ENCODE peak calls at places on chromosomes 5 and 9, in eight cellular contexts. U is RWPE1; T is thoracic aorta; G is CD4-positive, alpha-beta T cell; F is GM12864; E is GM13977; P is dorsolateral prefrontal cortex; I is HFFc6. V is an unnamed sample.

GRCh38 chr9:75482566-75482965 is 394.3 kb downstream of the OSTF1 start:
- DNase-seq in U (no peak), T (no peak), G (no peak), F (no peak), E (no peak), P (no peak), I (no peak), V (no peak)

GRCh38 chr5:54807421-54807820 is 178.0 kb downstream of the ESM1 start:
- DNase-seq in U (peak), T (no peak), G (no peak), F (no peak), E (no peak), P (no peak), I (peak), V (no peak)

GRCh38 chr5:5490774-5491347 is 68.4 kb downstream of the ICE1 start:
- DNase-seq in U (no peak), T (no peak), G (no peak), F (no peak), E (no peak), P (no peak), I (no peak), V (no peak)

GRCh38 chr9:111356567-111357244 is 26.7 kb upstream of the OR2K2 start:
- DNase-seq in U (peak), T (no peak), G (no peak), F (no peak), E (no peak), P (no peak), I (peak), V (peak)

GRCh38 chr9:136725612-136726011 is 13.2 kb downstream of the DIPK1B start:
- DNase-seq in U (peak), T (no peak), G (no peak), F (no peak), E (no peak), P (no peak), I (no peak), V (no peak)

GRCh38 chr5:78405820-78406750 is 45.7 kb downstream of the SCAMP1 start:
- DNase-seq in U (peak), T (no peak), G (no peak), F (peak), E (no peak), P (no peak), I (peak), V (peak)

GRCh38 chr9:121774715-121775613 is 123.5 kb downstream of the DAB2IP start:
- DNase-seq in U (no peak), T (no peak), G (no peak), F (no peak), E (no peak), P (peak), I (no peak), V (no peak)

GRCh38 chr5:90689064-90689463 is 130.5 kb downstream of the ADGRV1 start:
- DNase-seq in U (no peak), T (no peak), G (no peak), F (no peak), E (no peak), P (no peak), I (no peak), V (no peak)

GRCh38 chr5:153636713-153637112 is 146.2 kb downstream of the GRIA1 start:
- DNase-seq in U (no peak), T (no peak), G (no peak), F (no peak), E (no peak), P (no peak), I (no peak), V (no peak)

GRCh38 chr9:21927752-21928151 is 66.4 kb downstream of the CDKN2A start:
- DNase-seq in U (no peak), T (no peak), G (no peak), F (no peak), E (no peak), P (no peak), I (no peak), V (no peak)

GRCh38 chr9:129419382-129419899 is 201.5 kb downstream of the C9orf50 start:
- DNase-seq in U (no peak), T (no peak), G (no peak), F (no peak), E (no peak), P (no peak), I (no peak), V (no peak)

GRCh38 chr5:179867079-179867465 is 8.5 kb upstream of the MRNIP start:
- DNase-seq in U (no peak), T (no peak), G (no peak), F (no peak), E (no peak), P (no peak), I (no peak), V (no peak)
- TF ChIP-seq CTCF in U (no peak), T (no peak), G (no peak), F (no peak), E (no peak), P (no peak), I (no peak), V (no peak)

GRCh38 chr9:35366627-35367026 is 123.3 kb upstream of the RUSC2 start:
- DNase-seq in U (no peak), T (no peak), G (no peak), F (no peak), E (no peak), P (no peak), I (no peak), V (no peak)
- TF ChIP-seq CTCF in U (no peak), T (no peak), G (no peak), F (no peak), E (no peak), P (no peak), I (no peak), V (no peak)

GRCh38 chr5:82107277-82107676 is 135.5 kb downstream of the ATG10 start:
- DNase-seq in U (peak), T (no peak), G (no peak), F (no peak), E (no peak), P (no peak), I (peak), V (no peak)
- TF ChIP-seq CTCF in U (peak), T (no peak), G (no peak), F (peak), E (peak), P (peak), I (peak), V (peak)

GRCh38 chr5:66498791-66499207 is 97.4 kb upstream of the MAST4 start:
- DNase-seq in U (peak), T (no peak), G (no peak), F (no peak), E (peak), P (no peak), I (no peak), V (peak)

DNA sequence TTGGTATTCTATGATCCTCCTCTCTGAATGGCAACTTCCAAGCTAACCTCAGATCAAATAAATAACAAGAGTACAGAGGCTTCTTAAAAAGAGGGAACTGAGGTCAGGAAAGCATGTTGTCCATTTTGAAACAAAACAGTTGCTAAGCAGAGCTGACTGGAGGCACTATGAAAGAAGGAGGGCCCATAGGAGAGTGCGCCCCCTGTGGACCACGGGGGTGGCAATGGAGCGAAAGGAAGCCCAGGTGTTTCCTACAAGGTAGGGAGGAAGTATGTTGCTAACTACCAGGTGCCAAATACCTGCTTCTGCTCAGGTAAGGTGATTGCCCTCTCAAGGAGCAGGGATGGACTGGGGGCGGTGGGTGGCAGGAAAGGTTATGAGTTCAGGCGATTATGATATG is 101.8 kb upstream of the MAST4 start:
- DNase-seq in U (no peak), T (no peak), G (no peak), F (no peak), E (peak), P (no peak), I (no peak), V (peak)
- TF ChIP-seq CTCF in U (no peak), T (no peak), G (no peak), F (peak), E (peak), P (no peak), I (no peak), V (no peak)

DNA sequence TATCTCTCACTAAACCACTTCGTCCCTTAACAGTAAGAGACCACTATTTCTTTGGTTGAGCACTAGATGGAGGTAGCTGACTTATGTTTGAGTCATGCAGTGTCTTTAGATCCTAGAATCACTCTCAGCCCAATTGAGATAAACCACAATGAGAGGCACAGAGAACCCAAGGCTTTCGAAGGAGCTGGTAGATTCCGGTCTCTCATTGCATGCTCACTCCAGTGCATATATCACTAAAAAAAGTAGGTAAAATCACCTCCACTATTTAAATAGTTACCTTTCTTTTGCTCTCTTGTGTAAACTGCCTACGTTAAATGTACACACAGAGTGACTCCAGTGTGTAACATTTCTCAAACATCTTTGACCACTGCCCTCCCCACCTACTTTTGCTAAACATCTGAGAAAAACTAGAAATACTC is 27.6 kb downstream of the ACTL7A start:
- DNase-seq in U (peak), T (no peak), G (no peak), F (no peak), E (no peak), P (no peak), I (peak), V (no peak)
- TF ChIP-seq CTCF in U (no peak), T (no peak), G (no peak), F (peak), E (no peak), P (peak), I (no peak), V (no peak)

GRCh38 chr5:132227485-132228240 is at the start of gene P4HA2:
- DNase-seq in U (peak), T (peak), G (no peak), F (no peak), E (peak), P (peak), I (peak), V (peak)
- TF ChIP-seq CTCF in U (no peak), T (peak), G (no peak), F (peak), E (peak), P (no peak), I (peak), V (no peak)

V was measured in GM10248.